ENCODE peak calls at places on chromosomes 7 and 10, in six cellular contexts. One of them, this sample, is unnamed.

GRCh38 chr7:110010379-110010778 is 1080.5 kb upstream of the LRRN3 start:
- DNase-seq in suprapubic skin: no peak
- DNase-seq in A549: no peak
- DNase-seq in transverse colon: no peak
- DNase-seq in ovary: no peak
- DNase-seq in K562: no peak
- DNase-seq in this sample: no peak

GRCh38 chr10:58473966-58474365 is 38.7 kb upstream of the BICC1 start:
- DNase-seq in K562: no peak
- DNase-seq in ovary: no peak
- DNase-seq in A549: peak; percentile 24
- DNase-seq in suprapubic skin: no peak
- DNase-seq in transverse colon: no peak
- DNase-seq in this sample: no peak

GRCh38 chr10:5647507-5648240 is 18.7 kb downstream of the ASB13 start:
- DNase-seq in suprapubic skin: no peak
- DNase-seq in transverse colon: no peak
- DNase-seq in K562: no peak
- DNase-seq in ovary: no peak
- DNase-seq in A549: no peak
- DNase-seq in this sample: no peak

GRCh38 chr10:98429320-98430072 is 14.5 kb upstream of the PYROXD2 start:
- DNase-seq in transverse colon: no peak
- DNase-seq in A549: no peak
- DNase-seq in K562: no peak
- DNase-seq in ovary: no peak
- DNase-seq in suprapubic skin: no peak
- DNase-seq in this sample: no peak

GRCh38 chr7:51123322-51124021 is 193.1 kb downstream of the COBL start:
- DNase-seq in ovary: no peak
- DNase-seq in A549: peak; percentile 72
- DNase-seq in K562: no peak
- DNase-seq in suprapubic skin: no peak
- DNase-seq in transverse colon: no peak
- DNase-seq in this sample: no peak

GRCh38 chr10:28248092-28248491 is 54.8 kb downstream of the MPP7 start:
- DNase-seq in A549: no peak
- DNase-seq in transverse colon: no peak
- DNase-seq in K562: no peak
- DNase-seq in suprapubic skin: no peak
- DNase-seq in ovary: no peak
- DNase-seq in this sample: no peak

GRCh38 chr7:151251328-151251925 is 2.9 kb upstream of the SMARCD3 start:
- DNase-seq in suprapubic skin: no peak
- DNase-seq in K562: peak; percentile 68
- DNase-seq in ovary: no peak
- DNase-seq in A549: peak; percentile 50
- DNase-seq in transverse colon: peak; percentile 54
- DNase-seq in this sample: peak; percentile 55

GRCh38 chr7:84142726-84143125 is 51.9 kb downstream of the SEMA3A start:
- DNase-seq in A549: no peak
- DNase-seq in ovary: no peak
- DNase-seq in suprapubic skin: no peak
- DNase-seq in K562: no peak
- DNase-seq in transverse colon: no peak
- DNase-seq in this sample: no peak

GRCh38 chr10:17354781-17355180 is 99.6 kb downstream of the ST8SIA6 start:
- DNase-seq in A549: no peak
- DNase-seq in ovary: no peak
- DNase-seq in suprapubic skin: no peak
- DNase-seq in transverse colon: no peak
- DNase-seq in K562: no peak
- DNase-seq in this sample: no peak

GRCh38 chr7:64407148-64407547 is 93.4 kb downstream of the ZNF736 start:
- DNase-seq in K562: no peak
- DNase-seq in transverse colon: no peak
- DNase-seq in ovary: no peak
- DNase-seq in suprapubic skin: no peak
- DNase-seq in A549: no peak
- DNase-seq in this sample: no peak

GRCh38 chr7:64951250-64951848 is 39.5 kb downstream of the ZNF117 start:
- DNase-seq in ovary: no peak
- DNase-seq in suprapubic skin: no peak
- DNase-seq in A549: peak; percentile 46
- DNase-seq in K562: peak; percentile 71
- DNase-seq in transverse colon: no peak
- DNase-seq in this sample: no peak

GRCh38 chr7:123571187-123571586 is 13.6 kb upstream of the NDUFA5 start:
- DNase-seq in ovary: no peak
- DNase-seq in transverse colon: no peak
- DNase-seq in A549: no peak
- DNase-seq in suprapubic skin: no peak
- DNase-seq in K562: no peak
- DNase-seq in this sample: no peak

GRCh38 chr10:99754670-99755069 is 22.6 kb downstream of the CUTC start:
- DNase-seq in A549: no peak
- DNase-seq in transverse colon: no peak
- DNase-seq in ovary: no peak
- DNase-seq in K562: no peak
- DNase-seq in suprapubic skin: no peak
- DNase-seq in this sample: no peak

GRCh38 chr7:108875139-108875538 is 305.5 kb downstream of the DNAJB9 start:
- DNase-seq in K562: peak; percentile 31
- DNase-seq in A549: peak; percentile 41
- DNase-seq in transverse colon: no peak
- DNase-seq in ovary: no peak
- DNase-seq in suprapubic skin: no peak
- DNase-seq in this sample: no peak

GRCh38 chr7:28093617-28094232 is 86.9 kb downstream of the JAZF1 start:
- DNase-seq in K562: peak; percentile 72
- DNase-seq in ovary: peak; percentile 65
- DNase-seq in A549: peak; percentile 83
- DNase-seq in transverse colon: peak; percentile 74
- DNase-seq in suprapubic skin: peak; percentile 92
- DNase-seq in this sample: peak; percentile 55

GRCh38 chr10:79018591-79019011 is 50.2 kb upstream of the ZMIZ1 start:
- DNase-seq in suprapubic skin: peak; percentile 76
- DNase-seq in transverse colon: no peak
- DNase-seq in K562: no peak
- DNase-seq in A549: no peak
- DNase-seq in ovary: no peak
- DNase-seq in this sample: no peak

GRCh38 chr10:29858352-29859267 is 200.8 kb downstream of the JCAD start:
- DNase-seq in suprapubic skin: no peak
- DNase-seq in K562: no peak
- DNase-seq in transverse colon: peak; percentile 60
- DNase-seq in ovary: peak; percentile 65
- DNase-seq in A549: peak; percentile 75
- DNase-seq in this sample: peak; percentile 57

GRCh38 chr10:110335314-110336064 is 30.8 kb upstream of the SMNDC1 start:
- DNase-seq in A549: no peak
- DNase-seq in ovary: no peak
- DNase-seq in suprapubic skin: no peak
- DNase-seq in K562: no peak
- DNase-seq in transverse colon: no peak
- DNase-seq in this sample: no peak

GRCh38 chr10:92290076-92290836 is 622 bp downstream of the CPEB3 start:
- DNase-seq in K562: peak; percentile 51
- DNase-seq in A549: peak; percentile 43
- DNase-seq in suprapubic skin: no peak
- DNase-seq in transverse colon: peak; percentile 44
- DNase-seq in ovary: peak; percentile 60
- DNase-seq in this sample: peak; percentile 61

GRCh38 chr7:41256186-41256945 is 446.5 kb downstream of the INHBA start:
- DNase-seq in transverse colon: no peak
- DNase-seq in ovary: no peak
- DNase-seq in suprapubic skin: no peak
- DNase-seq in A549: no peak
- DNase-seq in K562: no peak
- DNase-seq in this sample: no peak

GRCh38 chr10:60654813-60655464 is 123.3 kb upstream of the CDK1 start:
- DNase-seq in A549: peak; percentile 47
- DNase-seq in K562: peak; percentile 24
- DNase-seq in transverse colon: no peak
- DNase-seq in suprapubic skin: no peak
- DNase-seq in ovary: no peak
- DNase-seq in this sample: no peak

GRCh38 chr10:43225787-43226153 is 41.1 kb downstream of the RASGEF1A start:
- DNase-seq in A549: no peak
- DNase-seq in suprapubic skin: peak; percentile 59
- DNase-seq in ovary: peak; percentile 8
- DNase-seq in transverse colon: peak; percentile 3
- DNase-seq in K562: no peak
- DNase-seq in this sample: no peak

GRCh38 chr10:86283466-86284287 is 82.9 kb downstream of the GRID1 start:
- DNase-seq in suprapubic skin: peak; percentile 28
- DNase-seq in transverse colon: no peak
- DNase-seq in ovary: no peak
- DNase-seq in K562: no peak
- DNase-seq in A549: no peak
- DNase-seq in this sample: peak; percentile 3

GRCh38 chr10:110016037-110016436 is 8.3 kb downstream of the ADD3 start:
- DNase-seq in K562: no peak
- DNase-seq in suprapubic skin: no peak
- DNase-seq in transverse colon: no peak
- DNase-seq in A549: peak; percentile 52
- DNase-seq in ovary: no peak
- DNase-seq in this sample: no peak

GRCh38 chr7:48052748-48053147 is 17.4 kb downstream of the C7orf57 start:
- DNase-seq in A549: peak; percentile 18
- DNase-seq in suprapubic skin: no peak
- DNase-seq in ovary: no peak
- DNase-seq in transverse colon: no peak
- DNase-seq in K562: no peak
- DNase-seq in this sample: no peak

DNA sequence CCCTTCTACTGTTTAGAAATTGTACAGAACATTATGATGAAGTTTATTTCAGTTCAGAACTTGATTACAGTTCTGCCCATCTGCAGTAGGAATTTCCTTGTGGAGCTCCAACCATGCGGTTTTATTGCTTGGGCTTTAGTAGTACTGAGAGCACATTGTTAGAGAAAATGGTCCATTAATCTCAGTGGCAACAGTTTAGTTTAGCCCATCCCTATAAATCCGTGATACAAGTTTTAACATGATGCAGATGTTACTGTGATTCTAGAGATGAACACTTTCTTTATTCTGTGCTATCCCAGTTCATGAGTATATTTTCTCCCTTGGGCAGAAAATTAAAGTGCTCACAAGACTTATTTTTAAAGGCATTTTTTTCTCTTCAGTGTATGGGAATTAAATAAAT is 84.8 kb upstream of the FZD8 start:
- DNase-seq in transverse colon: no peak
- DNase-seq in suprapubic skin: no peak
- DNase-seq in ovary: no peak
- DNase-seq in A549: no peak
- DNase-seq in K562: no peak
- DNase-seq in this sample: no peak
- TF ChIP-seq EP300 in transverse colon: no peak
- TF ChIP-seq EP300 in suprapubic skin: no peak
- TF ChIP-seq EP300 in ovary: no peak
- TF ChIP-seq EP300 in A549: no peak
- TF ChIP-seq EP300 in K562: no peak
- TF ChIP-seq EP300 in this sample: no peak

DNA sequence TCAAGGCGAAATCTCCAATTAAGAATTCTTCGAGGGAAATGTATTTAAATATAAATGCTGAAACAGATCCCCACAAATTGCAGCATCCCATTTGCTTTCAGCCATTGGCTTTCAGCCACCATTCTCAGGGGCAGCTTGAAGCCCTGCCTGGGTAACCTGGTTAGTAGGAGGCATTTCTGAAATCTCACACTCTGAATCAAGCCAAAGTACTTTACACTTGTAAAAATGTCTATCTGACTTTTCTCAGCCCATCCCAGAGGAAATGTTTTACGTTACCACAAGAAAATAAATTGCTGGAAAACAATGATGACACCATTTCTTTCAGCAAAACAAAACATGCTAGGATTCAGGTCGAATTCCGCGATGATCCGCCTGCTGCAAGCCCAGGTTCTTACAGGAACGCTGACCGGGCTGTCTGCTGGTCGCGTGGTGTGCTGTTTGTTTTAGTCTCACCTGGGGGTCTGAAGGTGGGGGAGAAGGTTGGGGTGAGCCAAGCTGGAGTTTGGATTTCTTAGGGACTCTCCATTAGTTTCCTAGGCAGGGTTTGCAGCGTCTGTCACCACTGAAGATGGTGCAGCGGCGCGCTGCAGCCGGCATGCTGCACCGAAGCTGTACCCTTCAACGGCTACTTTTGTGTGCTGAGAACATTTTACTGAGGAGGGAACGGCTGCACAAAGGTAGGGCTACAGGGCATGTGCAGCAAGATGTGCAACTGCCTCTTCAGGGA is 48.8 kb downstream of the GCC1 start:
- DNase-seq in ovary: no peak
- DNase-seq in transverse colon: no peak
- DNase-seq in A549: no peak
- DNase-seq in K562: no peak
- DNase-seq in suprapubic skin: no peak
- DNase-seq in this sample: no peak
- H3K4me3 ChIP-seq in ovary: no peak overlapping the region
- H3K4me3 ChIP-seq in transverse colon: no peak overlapping the region
- H3K4me3 ChIP-seq in A549: no peak overlapping the region
- H3K4me3 ChIP-seq in K562: no peak overlapping the region
- H3K4me3 ChIP-seq in suprapubic skin: no peak overlapping the region
- H3K4me3 ChIP-seq in this sample: no peak overlapping the region

DNA sequence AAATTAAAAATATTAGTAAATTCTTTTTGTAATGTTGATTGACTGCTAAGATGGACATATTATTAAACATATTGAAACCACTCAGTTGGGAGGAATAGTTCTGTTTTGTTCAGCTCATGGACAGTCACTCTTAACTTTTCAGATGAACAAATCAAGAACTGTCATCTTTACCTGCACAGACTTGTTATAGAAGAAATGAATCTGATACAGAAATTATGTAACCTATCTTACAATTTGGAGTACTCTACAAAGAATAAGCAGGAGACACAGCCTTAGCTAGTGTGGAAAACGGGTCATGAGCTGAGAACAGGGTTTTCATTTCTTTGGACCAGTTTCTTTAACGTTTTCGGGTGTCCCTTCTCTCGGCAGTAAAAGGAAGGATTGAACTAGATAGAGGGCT is 1.2 kb upstream of the ANLN start:
- DNase-seq in transverse colon: no peak
- DNase-seq in A549: no peak
- DNase-seq in ovary: no peak
- DNase-seq in suprapubic skin: no peak
- DNase-seq in K562: peak; percentile 12
- DNase-seq in this sample: no peak
- H3K27ac ChIP-seq in transverse colon: peak overlapping the region; percentile 87
- H3K27ac ChIP-seq in A549: peak overlapping the region; percentile 83
- H3K27ac ChIP-seq in ovary: peak overlapping the region; percentile 80
- H3K27ac ChIP-seq in suprapubic skin: peak overlapping the region; percentile 86
- H3K27ac ChIP-seq in K562: peak overlapping the region; percentile 95
- H3K27ac ChIP-seq in this sample: peak overlapping the region; percentile 83

DNA sequence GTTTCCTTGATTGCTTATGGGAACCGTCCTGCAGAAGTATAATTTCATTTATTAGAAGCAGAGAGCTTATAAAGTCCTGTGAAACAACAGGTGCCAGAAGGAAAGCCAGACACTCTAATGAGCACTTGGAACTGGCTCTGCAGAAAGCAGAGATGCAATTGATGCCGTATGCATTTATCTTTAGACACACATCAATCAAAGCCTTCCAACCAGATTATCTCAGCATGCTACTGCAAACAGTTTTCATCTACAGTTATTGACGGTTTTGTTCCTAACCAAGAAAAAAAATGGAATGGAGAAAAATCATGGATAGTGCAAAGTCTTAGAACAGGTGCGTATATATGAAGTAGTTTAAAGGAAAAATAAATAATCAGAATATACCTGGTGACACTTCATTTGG is 371.7 kb upstream of the PRKCQ start:
- DNase-seq in transverse colon: no peak
- DNase-seq in A549: no peak
- DNase-seq in suprapubic skin: no peak
- DNase-seq in K562: no peak
- DNase-seq in ovary: no peak
- DNase-seq in this sample: no peak
- TF ChIP-seq EP300 in transverse colon: no peak
- TF ChIP-seq EP300 in A549: no peak
- TF ChIP-seq EP300 in suprapubic skin: no peak
- TF ChIP-seq EP300 in K562: no peak
- TF ChIP-seq EP300 in ovary: no peak
- TF ChIP-seq EP300 in this sample: no peak